ENCODE peak calls at places on chromosome 7, in ten cellular contexts. P is SHP77 treated with DMSO at 0.1 percent for 48 hours, O is substantia nigra, A is aorta, V is K562, K is Right ventricle myocardium inferior, E is NCI-H524, H is BJ, N is cerebellar cortex, F is amniotic epithelial cell. T is an unnamed sample.

GRCh38 chr7:107940951-107941350 is 50.0 kb downstream of the DLD start:
- DNase-seq in E (no peak), F (no peak), O (no peak), H (no peak), K (no peak), P (no peak), V (no peak), N (peak), A (no peak), T (no peak)

GRCh38 chr7:114830952-114831351 is 90.9 kb upstream of the MDFIC start:
- DNase-seq in K (no peak), O (no peak), H (no peak), E (peak), P (no peak), N (no peak), A (no peak), V (no peak), F (no peak), T (no peak)

GRCh38 chr7:79880312-79880711 is 254.3 kb upstream of the GNAI1 start:
- DNase-seq in K (no peak), V (no peak), H (no peak), F (no peak), P (peak), A (no peak), E (peak), O (no peak), N (peak), T (no peak)

GRCh38 chr7:143499743-143500348 is 22.2 kb downstream of the TAS2R41 start:
- DNase-seq in E (no peak), K (no peak), O (no peak), P (no peak), H (peak), V (no peak), F (no peak), A (no peak), N (no peak), T (no peak)

GRCh38 chr7:150961510-150962284 is 16.4 kb downstream of the KCNH2 start:
- DNase-seq in N (no peak), A (no peak), H (no peak), P (no peak), F (no peak), E (peak), O (no peak), V (no peak), K (peak), T (no peak)

GRCh38 chr7:158245724-158246041 is 341.9 kb downstream of the PTPRN2 start:
- DNase-seq in A (no peak), N (no peak), H (no peak), V (no peak), K (no peak), O (no peak), P (no peak), F (no peak), E (no peak), T (no peak)

GRCh38 chr7:27910341-27910740 is 170.4 kb downstream of the TAX1BP1 start:
- DNase-seq in N (no peak), K (no peak), H (no peak), A (no peak), V (no peak), P (no peak), F (peak), O (no peak), E (peak), T (no peak)

GRCh38 chr7:91351374-91351773 is 87.1 kb downstream of the FZD1 start:
- DNase-seq in N (no peak), O (no peak), K (no peak), H (no peak), E (no peak), P (no peak), F (peak), A (no peak), V (no peak), T (no peak)

GRCh38 chr7:123871998-123872867 is 27.3 kb downstream of the HYAL4 start:
- DNase-seq in K (peak), V (no peak), P (peak), A (no peak), N (peak), F (peak), E (peak), H (no peak), O (no peak), T (peak)

GRCh38 chr7:2231992-2232765 is 566 bp downstream of the MAD1L1 start:
- DNase-seq in V (no peak), K (peak), H (no peak), P (no peak), F (no peak), A (no peak), O (no peak), E (no peak), N (no peak), T (peak)

GRCh38 chr7:4638781-4639575 is 43.1 kb upstream of the FOXK1 start:
- DNase-seq in V (no peak), O (no peak), F (no peak), N (no peak), H (no peak), A (no peak), K (no peak), E (no peak), P (no peak), T (no peak)

GRCh38 chr7:44967571-44968446 is 11.0 kb downstream of the MYO1G start:
- DNase-seq in O (no peak), V (peak), H (no peak), N (peak), F (no peak), A (peak), E (peak), K (no peak), P (no peak), T (peak)

GRCh38 chr7:6026011-6026819 is 5.0 kb upstream of the ANKRD61 start:
- DNase-seq in A (peak), F (peak), O (no peak), K (peak), E (peak), V (peak), N (peak), H (no peak), P (peak), T (peak)

GRCh38 chr7:116884691-116885090 is 22.3 kb downstream of the CAPZA2 start:
- DNase-seq in H (no peak), N (no peak), F (no peak), K (no peak), P (no peak), A (no peak), E (no peak), V (no peak), O (no peak), T (no peak)

GRCh38 chr7:30231271-30231670 is 53.1 kb upstream of the ZNRF2 start:
- DNase-seq in E (no peak), A (no peak), K (no peak), P (no peak), O (no peak), F (no peak), N (no peak), H (no peak), V (no peak), T (no peak)

GRCh38 chr7:43569424-43569823 is 13.5 kb upstream of the STK17A start:
- DNase-seq in V (no peak), N (no peak), K (no peak), F (peak), A (no peak), E (no peak), H (peak), P (no peak), O (no peak), T (no peak)

GRCh38 chr7:99419323-99420021 is 10.7 kb downstream of the BUD31 start:
- DNase-seq in F (no peak), K (no peak), N (no peak), H (no peak), A (no peak), O (no peak), E (no peak), V (peak), P (no peak), T (no peak)

GRCh38 chr7:117097860-117098259 is 144.6 kb downstream of the ST7 start:
- DNase-seq in K (no peak), V (no peak), N (no peak), O (no peak), A (no peak), H (no peak), F (no peak), P (no peak), E (no peak), T (no peak)

GRCh38 chr7:98211221-98211675 is at the start of gene BHLHA15:
- DNase-seq in F (no peak), H (no peak), A (peak), N (no peak), E (peak), P (no peak), V (peak), O (no peak), K (no peak), T (no peak)

GRCh38 chr7:129778770-129779601 is 167.5 kb downstream of the NRF1 start:
- DNase-seq in E (no peak), H (no peak), A (no peak), N (no peak), O (no peak), P (no peak), F (no peak), V (no peak), K (no peak), T (peak)

GRCh38 chr7:108570146-108570755 is 577 bp downstream of the DNAJB9 start:
- DNase-seq in O (no peak), V (peak), K (no peak), H (no peak), E (peak), A (peak), P (peak), N (peak), F (peak), T (peak)

GRCh38 chr7:633381-634018 is 93.0 kb upstream of the DNAAF5 start:
- DNase-seq in V (no peak), K (no peak), N (no peak), A (no peak), F (no peak), P (no peak), E (no peak), H (no peak), O (no peak), T (no peak)

GRCh38 chr7:106284516-106285050 is at the start of gene NAMPT:
- DNase-seq in E (peak), O (no peak), A (peak), H (no peak), F (no peak), V (peak), P (no peak), N (peak), K (no peak), T (peak)

GRCh38 chr7:52959336-52959735 is 76.1 kb upstream of the POM121L12 start:
- DNase-seq in H (peak), A (no peak), E (no peak), O (no peak), P (no peak), N (no peak), F (no peak), V (no peak), K (no peak), T (no peak)

GRCh38 chr7:5704534-5704922 is 76.9 kb downstream of the RNF216 start:
- DNase-seq in F (peak), P (peak), H (peak), K (peak), O (no peak), V (peak), A (peak), E (peak), N (peak), T (peak)

GRCh38 chr7:74365320-74366022 is 76.3 kb downstream of the CLIP2 start:
- DNase-seq in P (peak), E (peak), F (peak), V (peak), O (peak), A (peak), N (peak), K (no peak), H (no peak), T (peak)

GRCh38 chr7:5797716-5798115 is 16.3 kb upstream of the RNF216 start:
- DNase-seq in A (no peak), N (no peak), O (no peak), E (no peak), F (no peak), K (no peak), P (no peak), H (no peak), V (no peak), T (no peak)

GRCh38 chr7:28536259-28536658 is 123.9 kb downstream of the CREB5 start:
- DNase-seq in P (no peak), N (no peak), K (no peak), H (no peak), V (no peak), O (no peak), A (no peak), F (peak), E (no peak), T (peak)

GRCh38 chr7:98528079-98528478 is 89.0 kb upstream of the NPTX2 start:
- DNase-seq in H (no peak), K (no peak), A (no peak), P (no peak), E (no peak), N (no peak), O (no peak), F (no peak), V (no peak), T (no peak)

GRCh38 chr7:4168556-4168955 is 513.5 kb upstream of the FOXK1 start:
- DNase-seq in N (no peak), O (no peak), P (no peak), A (no peak), K (peak), F (no peak), V (no peak), E (no peak), H (no peak), T (no peak)

GRCh38 chr7:80533287-80533686 is 21.4 kb upstream of the GNAT3 start:
- DNase-seq in P (no peak), F (no peak), N (no peak), K (no peak), O (no peak), V (no peak), H (no peak), E (no peak), A (no peak), T (no peak)

GRCh38 chr7:46838463-46838862 is 743.4 kb downstream of the TNS3 start:
- DNase-seq in O (no peak), F (no peak), A (no peak), N (no peak), H (no peak), K (no peak), V (no peak), P (no peak), E (no peak), T (no peak)

GRCh38 chr7:54090652-54091213 is 451.4 kb upstream of the VSTM2A start:
- DNase-seq in F (no peak), V (no peak), O (no peak), K (no peak), H (no peak), N (no peak), A (no peak), P (no peak), E (no peak), T (no peak)

T was measured in HEK293T.